ENCODE peak calls at places on chromosome 15, in seven cellular contexts. One of them, this sample, is unnamed.

GRCh38 chr15:50911001-50911400 is 2.5 kb downstream of the AP4E1 start:
- DNase-seq in transverse colon: no peak
- DNase-seq in heart left ventricle: no peak
- DNase-seq in spleen: no peak
- DNase-seq in ovary: no peak
- DNase-seq in right atrium auricular region: no peak
- DNase-seq in A549: no peak
- DNase-seq in this sample: no peak

GRCh38 chr15:50939911-50940310 is 31.4 kb downstream of the AP4E1 start:
- DNase-seq in spleen: no peak
- DNase-seq in heart left ventricle: no peak
- DNase-seq in ovary: no peak
- DNase-seq in A549: no peak
- DNase-seq in transverse colon: no peak
- DNase-seq in right atrium auricular region: no peak
- DNase-seq in this sample: no peak

GRCh38 chr15:50676799-50677483 is 9.7 kb downstream of the TRPM7 start:
- DNase-seq in heart left ventricle: no peak
- DNase-seq in right atrium auricular region: no peak
- DNase-seq in ovary: no peak
- DNase-seq in spleen: no peak
- DNase-seq in A549: peak
- DNase-seq in transverse colon: no peak
- DNase-seq in this sample: no peak

GRCh38 chr15:88021601-88022000 is 234.9 kb downstream of the NTRK3 start:
- DNase-seq in spleen: no peak
- DNase-seq in transverse colon: no peak
- DNase-seq in heart left ventricle: no peak
- DNase-seq in right atrium auricular region: no peak
- DNase-seq in ovary: no peak
- DNase-seq in A549: no peak
- DNase-seq in this sample: no peak

GRCh38 chr15:41887161-41887560 is 6.7 kb downstream of the SPTBN5 start:
- DNase-seq in transverse colon: no peak
- DNase-seq in spleen: peak
- DNase-seq in right atrium auricular region: no peak
- DNase-seq in heart left ventricle: no peak
- DNase-seq in ovary: no peak
- DNase-seq in A549: no peak
- DNase-seq in this sample: no peak

GRCh38 chr15:90893175-90894090 is 9.1 kb downstream of the FES start:
- DNase-seq in transverse colon: no peak
- DNase-seq in heart left ventricle: no peak
- DNase-seq in ovary: no peak
- DNase-seq in right atrium auricular region: no peak
- DNase-seq in spleen: peak
- DNase-seq in A549: peak
- DNase-seq in this sample: no peak

GRCh38 chr15:88400591-88400990 is 66.6 kb downstream of the MRPL46 start:
- DNase-seq in spleen: no peak
- DNase-seq in ovary: no peak
- DNase-seq in heart left ventricle: no peak
- DNase-seq in A549: no peak
- DNase-seq in right atrium auricular region: no peak
- DNase-seq in transverse colon: no peak
- DNase-seq in this sample: no peak

GRCh38 chr15:34318277-34319079 is 19.1 kb downstream of the SLC12A6 start:
- DNase-seq in spleen: no peak
- DNase-seq in A549: peak
- DNase-seq in ovary: peak
- DNase-seq in transverse colon: peak
- DNase-seq in right atrium auricular region: peak
- DNase-seq in heart left ventricle: peak
- DNase-seq in this sample: no peak

GRCh38 chr15:81400640-81401236 is 26.7 kb upstream of the TMC3 start:
- DNase-seq in heart left ventricle: no peak
- DNase-seq in spleen: no peak
- DNase-seq in right atrium auricular region: no peak
- DNase-seq in transverse colon: no peak
- DNase-seq in A549: peak
- DNase-seq in ovary: no peak
- DNase-seq in this sample: no peak

GRCh38 chr15:74723754-74724334 is 1.5 kb downstream of the CYP1A1 start:
- DNase-seq in transverse colon: no peak
- DNase-seq in right atrium auricular region: no peak
- DNase-seq in ovary: no peak
- DNase-seq in A549: peak
- DNase-seq in heart left ventricle: no peak
- DNase-seq in spleen: no peak
- DNase-seq in this sample: no peak

GRCh38 chr15:101450561-101451145 is 38.9 kb downstream of the PCSK6 start:
- DNase-seq in A549: no peak
- DNase-seq in spleen: peak
- DNase-seq in right atrium auricular region: no peak
- DNase-seq in transverse colon: no peak
- DNase-seq in ovary: no peak
- DNase-seq in heart left ventricle: no peak
- DNase-seq in this sample: no peak
- H3K27ac ChIP-seq in A549: no peak
- H3K27ac ChIP-seq in spleen: peak
- H3K27ac ChIP-seq in right atrium auricular region: peak
- H3K27ac ChIP-seq in transverse colon: peak
- H3K27ac ChIP-seq in ovary: no peak
- H3K27ac ChIP-seq in heart left ventricle: peak
- H3K27ac ChIP-seq in this sample: peak

GRCh38 chr15:40844543-40844981 is 714 bp downstream of the SPINT1 start:
- DNase-seq in transverse colon: peak
- DNase-seq in spleen: peak
- DNase-seq in A549: no peak
- DNase-seq in heart left ventricle: peak
- DNase-seq in ovary: no peak
- DNase-seq in right atrium auricular region: no peak
- DNase-seq in this sample: no peak
- H3K4me3 ChIP-seq in transverse colon: peak
- H3K4me3 ChIP-seq in spleen: peak
- H3K4me3 ChIP-seq in A549: peak
- H3K4me3 ChIP-seq in heart left ventricle: peak
- H3K4me3 ChIP-seq in ovary: peak
- H3K4me3 ChIP-seq in right atrium auricular region: peak
- H3K4me3 ChIP-seq in this sample: peak

DNA sequence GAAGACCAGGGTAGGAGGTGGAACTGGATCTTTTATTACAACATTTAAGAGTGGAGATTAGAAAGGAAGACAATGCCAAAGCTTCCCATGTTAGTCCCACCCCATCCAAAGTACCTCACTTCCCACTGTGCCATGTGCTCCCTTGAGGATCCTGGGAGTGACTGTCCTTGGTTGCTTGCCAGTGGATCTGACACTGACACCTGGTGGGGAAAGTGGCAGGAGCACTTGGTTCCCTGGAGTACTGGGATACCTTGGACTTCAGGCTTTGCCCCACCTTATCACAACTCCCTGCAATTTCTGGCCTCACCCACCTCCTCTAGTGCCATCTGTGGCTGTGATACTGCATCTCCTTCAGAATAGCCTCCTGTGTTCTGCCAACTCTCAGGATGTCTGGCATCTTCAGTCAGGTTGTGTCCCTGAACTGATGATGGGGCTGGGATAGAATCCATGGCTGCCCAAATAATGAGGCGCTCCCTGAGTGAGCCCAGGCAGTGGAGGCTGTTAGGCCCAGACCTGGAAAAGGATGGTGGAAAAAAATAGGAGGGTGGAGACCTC is 1.3 kb downstream of the ELL3 start:
- DNase-seq in right atrium auricular region: no peak
- DNase-seq in heart left ventricle: no peak
- DNase-seq in transverse colon: peak
- DNase-seq in spleen: no peak
- DNase-seq in A549: peak
- DNase-seq in ovary: peak
- DNase-seq in this sample: peak
- TF ChIP-seq CTCF in right atrium auricular region: peak
- TF ChIP-seq CTCF in heart left ventricle: peak
- TF ChIP-seq CTCF in transverse colon: peak
- TF ChIP-seq CTCF in spleen: no peak
- TF ChIP-seq CTCF in A549: peak
- TF ChIP-seq CTCF in ovary: no peak
- TF ChIP-seq CTCF in this sample: no peak

GRCh38 chr15:25736451-25736850 is 126.7 kb downstream of the ATP10A start:
- DNase-seq in transverse colon: no peak
- DNase-seq in A549: no peak
- DNase-seq in heart left ventricle: no peak
- DNase-seq in ovary: no peak
- DNase-seq in spleen: no peak
- DNase-seq in right atrium auricular region: no peak
- DNase-seq in this sample: no peak
- H3K27ac ChIP-seq in transverse colon: peak
- H3K27ac ChIP-seq in A549: no peak
- H3K27ac ChIP-seq in heart left ventricle: no peak
- H3K27ac ChIP-seq in ovary: no peak
- H3K27ac ChIP-seq in spleen: no peak
- H3K27ac ChIP-seq in right atrium auricular region: no peak
- H3K27ac ChIP-seq in this sample: no peak

GRCh38 chr15:70099167-70099965 is 1.6 kb upstream of the TLE3 start:
- DNase-seq in transverse colon: peak
- DNase-seq in A549: peak
- DNase-seq in ovary: peak
- DNase-seq in spleen: peak
- DNase-seq in heart left ventricle: peak
- DNase-seq in right atrium auricular region: peak
- DNase-seq in this sample: peak
- H3K4me3 ChIP-seq in transverse colon: peak
- H3K4me3 ChIP-seq in A549: peak
- H3K4me3 ChIP-seq in ovary: peak
- H3K4me3 ChIP-seq in spleen: peak
- H3K4me3 ChIP-seq in heart left ventricle: peak
- H3K4me3 ChIP-seq in right atrium auricular region: peak
- H3K4me3 ChIP-seq in this sample: peak

GRCh38 chr15:85592148-85592547 is 202.6 kb downstream of the KLHL25 start:
- DNase-seq in A549: peak
- DNase-seq in ovary: no peak
- DNase-seq in heart left ventricle: no peak
- DNase-seq in transverse colon: no peak
- DNase-seq in spleen: no peak
- DNase-seq in right atrium auricular region: no peak
- DNase-seq in this sample: no peak
- TF ChIP-seq CTCF in A549: peak
- TF ChIP-seq CTCF in ovary: peak
- TF ChIP-seq CTCF in heart left ventricle: peak
- TF ChIP-seq CTCF in transverse colon: peak
- TF ChIP-seq CTCF in spleen: no peak
- TF ChIP-seq CTCF in right atrium auricular region: peak
- TF ChIP-seq CTCF in this sample: no peak

This sample was measured in dorsolateral prefrontal cortex.